ENCODE peak calls at places on chromosomes 6 and 20, in ten cellular contexts. G is transverse colon, L is IMR-90, M is A673, K is GM23338, H is endodermal cell, V is BE2C, X is left ventricle myocardium inferior, W is Panc1, O is left lung. C is an unnamed sample.

GRCh38 chr6:146709036-146709622 is 110.4 kb downstream of the ADGB start:
- DNase-seq in V (no peak), O (no peak), W (no peak), G (no peak), L (no peak), M (peak; percentile 6), X (no peak), H (no peak), K (no peak), C (no peak)

GRCh38 chr6:132252113-132252512 is 149.2 kb downstream of the MOXD1 start:
- DNase-seq in M (no peak), G (no peak), V (no peak), L (no peak), H (no peak), X (no peak), K (peak; percentile 25), O (no peak), W (no peak), C (no peak)

GRCh38 chr20:5001174-5002076 is at the start of gene SLC23A2:
- DNase-seq in O (peak; percentile 42), X (peak; percentile 57), M (peak; percentile 59), H (peak; percentile 79), K (peak; percentile 67), L (no peak), W (no peak), G (peak; percentile 51), V (peak; percentile 53), C (no peak)

GRCh38 chr20:17613328-17614175 is 43.7 kb downstream of the DSTN start:
- DNase-seq in K (no peak), H (peak; percentile 53), L (no peak), O (no peak), W (no peak), V (no peak), X (no peak), M (no peak), G (peak; percentile 26), C (no peak)

GRCh38 chr20:34516874-34517542 is 786 bp downstream of the DYNLRB1 start:
- DNase-seq in H (no peak), L (no peak), K (peak; percentile 52), G (peak; percentile 29), X (no peak), M (peak; percentile 56), V (peak; percentile 34), O (no peak), W (no peak), C (no peak)

GRCh38 chr20:17843246-17844132 is 125.1 kb downstream of the SNX5 start:
- DNase-seq in V (no peak), L (peak; percentile 97), W (peak; percentile 69), O (peak; percentile 56), X (peak; percentile 54), G (no peak), H (no peak), M (no peak), K (no peak), C (peak; percentile 78)

GRCh38 chr20:25019381-25020155 is 27.0 kb upstream of the APMAP start:
- DNase-seq in M (no peak), H (peak; percentile 35), V (no peak), K (no peak), G (peak; percentile 4), L (no peak), X (no peak), O (peak; percentile 34), W (no peak), C (no peak)

GRCh38 chr20:62925420-62926228 is 681 bp downstream of the DIDO1 start:
- DNase-seq in L (peak; percentile 16), H (peak; percentile 64), G (peak; percentile 54), M (peak; percentile 44), O (no peak), X (no peak), W (no peak), K (no peak), V (no peak), C (no peak)

GRCh38 chr6:159037746-159038290 is 7.0 kb downstream of the TAGAP start:
- DNase-seq in L (no peak), W (no peak), X (no peak), K (no peak), V (no peak), G (no peak), O (no peak), H (no peak), M (no peak), C (no peak)

DNA sequence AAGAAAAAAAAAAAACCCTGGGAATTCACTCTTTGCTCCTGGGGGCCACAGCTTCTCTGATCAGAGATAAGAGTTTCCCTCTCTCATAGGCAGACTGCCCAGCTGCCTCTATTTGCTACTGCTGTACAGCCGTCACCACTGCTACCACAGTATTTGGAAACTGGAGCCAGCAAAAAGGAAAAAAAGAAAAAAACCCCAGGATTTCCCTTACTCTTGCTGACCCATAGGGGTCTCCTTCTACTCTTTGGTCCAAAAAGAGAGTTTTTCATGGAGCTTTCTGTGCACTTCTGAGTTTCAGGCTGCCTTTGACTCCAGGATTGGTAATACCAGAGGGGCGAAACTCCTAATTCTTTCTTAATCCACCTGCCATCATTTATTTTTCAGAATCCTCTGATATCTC is 89.7 kb downstream of the MDGA1 start:
- DNase-seq in V (no peak), O (no peak), W (no peak), L (peak; percentile 57), G (no peak), X (no peak), K (peak; percentile 77), H (no peak), M (peak; percentile 56), C (no peak)
- TF ChIP-seq CTCF in V (peak; percentile 62), O (no peak), W (no peak), L (peak; percentile 58), G (no peak), X (peak; percentile 38), K (peak; percentile 37), H (peak; percentile 78), M (peak; percentile 60), C (peak; percentile 53)

DNA sequence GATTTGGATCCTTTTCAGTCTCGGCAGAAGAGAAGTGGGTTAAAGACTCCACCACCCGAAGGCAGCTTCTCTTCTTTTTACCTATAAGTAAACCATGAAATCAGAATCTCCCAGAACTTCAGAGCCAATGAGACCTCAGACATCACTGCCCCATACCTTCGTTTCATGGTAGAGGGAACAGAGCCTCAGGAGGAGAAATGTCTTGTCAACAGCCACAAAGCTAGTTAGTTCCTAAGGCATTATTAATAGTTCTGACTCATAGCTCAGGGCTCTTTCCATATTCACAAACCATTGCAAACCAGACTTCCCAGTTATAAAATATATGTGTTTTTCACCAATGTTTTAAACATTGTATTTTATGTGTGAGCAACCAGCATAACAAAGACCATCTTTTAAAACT is 118.7 kb upstream of the RIPOR2 start:
- DNase-seq in M (peak; percentile 29), G (no peak), W (no peak), O (no peak), H (no peak), K (no peak), V (no peak), L (peak; percentile 88), X (no peak), C (no peak)
- H3K4me3 ChIP-seq in M (no peak overlapping the region), G (no peak overlapping the region), W (no peak overlapping the region), O (no peak overlapping the region), H (no peak overlapping the region), K (no peak overlapping the region), V (no peak overlapping the region), L (peak overlapping the region; percentile 23), X (no peak overlapping the region), C (no peak overlapping the region)

DNA sequence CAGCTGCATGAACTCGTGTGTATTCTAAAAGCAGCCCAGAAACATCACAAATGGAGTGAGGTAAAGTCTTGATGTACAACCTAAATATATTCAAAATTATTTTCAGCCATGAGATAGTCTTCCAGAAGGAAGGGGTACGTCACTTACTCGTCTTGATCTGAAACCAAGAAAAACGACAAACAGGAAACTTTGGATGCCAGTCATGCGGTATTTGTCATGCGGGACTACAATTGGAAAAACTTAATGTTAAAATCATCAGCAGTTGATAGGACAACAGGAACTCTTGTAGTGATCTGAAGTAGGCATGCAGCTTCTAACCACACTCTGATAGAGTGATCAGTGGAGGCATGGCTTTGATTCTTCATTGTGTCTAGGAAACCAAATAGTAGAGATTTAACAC is 29.7 kb downstream of the FAM217A start:
- DNase-seq in K (no peak), W (no peak), M (no peak), G (no peak), V (no peak), H (no peak), X (no peak), O (no peak), L (no peak), C (no peak)
- H3K36me3 ChIP-seq in K (peaks cover 58% of the 10 kb centered on the region), W (peaks cover 54% of the 10 kb centered on the region), M (peaks cover 92% of the 10 kb centered on the region), G (no peaks in the 10 kb centered on the region), V (peaks cover 81% of the 10 kb centered on the region), H (peaks cover 92% of the 10 kb centered on the region), X (peaks cover 95% of the 10 kb centered on the region), O (peaks cover 3% of the 10 kb centered on the region), L (peaks cover 44% of the 10 kb centered on the region), C (no peaks in the 10 kb centered on the region)

GRCh38 chr6:75124085-75124484 is 81.8 kb downstream of the COL12A1 start:
- DNase-seq in W (no peak), O (no peak), V (no peak), M (no peak), K (peak; percentile 20), L (no peak), G (no peak), X (no peak), H (no peak), C (no peak)
- TF ChIP-seq CTCF in W (no peak), O (no peak), V (no peak), M (no peak), K (no peak), L (no peak), G (no peak), X (no peak), H (peak; percentile 52), C (no peak)

GRCh38 chr6:41578714-41579610 is 32.8 kb downstream of the FOXP4 start:
- DNase-seq in H (peak; percentile 93), M (peak; percentile 59), K (peak; percentile 90), G (peak; percentile 51), L (peak; percentile 33), O (no peak), W (no peak), X (no peak), V (no peak), C (no peak)
- H3K4me3 ChIP-seq in H (peak overlapping the region; percentile 14), M (no peak overlapping the region), K (peak overlapping the region; percentile 47), G (no peak overlapping the region), L (no peak overlapping the region), O (no peak overlapping the region), W (no peak overlapping the region), X (no peak overlapping the region), V (no peak overlapping the region), C (no peak overlapping the region)